ENCODE peak calls at places on chromosome 5, in five cellular contexts. D, T, N, I and A are unnamed samples.

GRCh38 chr5:24788829-24789509 is 144.2 kb upstream of the CDH10 start:
- DNase-seq in D (no peak), T (no peak), N (no peak), I (peak), A (peak)

GRCh38 chr5:148374693-148375360 is 8.9 kb upstream of the FBXO38 start:
- DNase-seq in D (no peak), T (peak), N (peak), I (peak), A (peak)

GRCh38 chr5:74357827-74358226 is 282.7 kb downstream of the ENC1 start:
- DNase-seq in D (no peak), T (peak), N (no peak), I (no peak), A (no peak)

GRCh38 chr5:157600252-157600651 is 24.7 kb upstream of the ADAM19 start:
- DNase-seq in D (no peak), T (no peak), N (no peak), I (no peak), A (no peak)

GRCh38 chr5:9302228-9302627 is 243.6 kb downstream of the SEMA5A start:
- DNase-seq in D (no peak), T (peak), N (no peak), I (no peak), A (peak)

GRCh38 chr5:158640581-158640980 is 459.1 kb downstream of the EBF1 start:
- DNase-seq in D (peak), T (peak), N (no peak), I (no peak), A (peak)

GRCh38 chr5:94397508-94397907 is 220.9 kb downstream of the KIAA0825 start:
- DNase-seq in D (no peak), T (no peak), N (no peak), I (no peak), A (peak)

GRCh38 chr5:66757219-66757833 is 161.1 kb downstream of the MAST4 start:
- DNase-seq in D (peak), T (peak), N (peak), I (peak), A (peak)

GRCh38 chr5:90381213-90381929 is 28.2 kb downstream of the CETN3 start:
- DNase-seq in D (no peak), T (no peak), N (no peak), I (no peak), A (no peak)

GRCh38 chr5:55672477-55672911 is 39.6 kb downstream of the SLC38A9 start:
- DNase-seq in D (no peak), T (no peak), N (no peak), I (no peak), A (no peak)

GRCh38 chr5:142065273-142065672 is 43.3 kb upstream of the NDFIP1 start:
- DNase-seq in D (no peak), T (peak), N (no peak), I (no peak), A (peak)

GRCh38 chr5:72183231-72183630 is 76.0 kb downstream of the MAP1B start:
- DNase-seq in D (no peak), T (no peak), N (no peak), I (no peak), A (no peak)

GRCh38 chr5:72177538-72177937 is 70.3 kb downstream of the MAP1B start:
- DNase-seq in D (no peak), T (no peak), N (no peak), I (no peak), A (no peak)

GRCh38 chr5:72178910-72179815 is 71.9 kb downstream of the MAP1B start:
- DNase-seq in D (peak), T (peak), N (no peak), I (no peak), A (peak)

GRCh38 chr5:72179816-72180440 is 72.7 kb downstream of the MAP1B start:
- DNase-seq in D (no peak), T (no peak), N (no peak), I (no peak), A (no peak)

GRCh38 chr5:72180925-72181324 is 73.7 kb downstream of the MAP1B start:
- DNase-seq in D (no peak), T (no peak), N (no peak), I (no peak), A (no peak)
- H3K4me3 ChIP-seq in D (no peak), T (no peak), N (no peak), I (no peak), A (no peak)

GRCh38 chr5:122680623-122681350 is 94.1 kb upstream of the SNX2 start:
- DNase-seq in D (no peak), T (no peak), N (no peak), I (no peak), A (no peak)
- TF ChIP-seq CTCF in D (no peak), T (no peak), N (no peak), I (no peak), A (no peak)

DNA sequence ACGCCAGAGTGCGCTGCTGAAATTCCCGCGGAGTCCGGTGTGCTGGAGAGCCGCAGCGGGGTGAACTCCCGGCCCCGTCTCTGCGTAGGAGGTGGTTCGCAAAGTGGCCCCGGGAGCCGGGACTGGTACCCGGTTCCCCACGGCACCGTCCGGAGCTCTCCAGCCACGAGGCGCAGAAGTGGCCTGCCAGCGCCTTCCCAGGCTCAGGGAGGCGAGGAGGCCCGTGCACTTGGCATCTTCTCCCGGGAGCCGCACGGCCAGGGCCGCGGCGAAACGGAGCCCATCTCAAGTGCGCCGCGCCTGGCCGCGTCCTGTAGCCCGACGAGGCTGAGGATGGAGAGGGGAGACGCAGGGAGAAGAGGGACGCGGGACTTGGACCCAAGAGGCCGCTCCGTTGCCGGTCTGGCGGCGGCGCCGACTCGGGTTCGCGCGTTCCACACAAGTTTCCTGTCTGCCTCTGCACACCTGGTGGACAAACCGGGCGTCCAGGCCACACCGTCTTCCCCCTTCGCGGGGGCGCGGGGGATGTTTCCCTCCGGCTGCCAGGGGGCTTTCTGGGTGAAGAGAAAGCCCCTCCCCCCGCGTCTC is 1.0 kb upstream of the IRX1 start:
- DNase-seq in D (no peak), T (peak), N (no peak), I (no peak), A (no peak)
- H3K4me3 ChIP-seq in D (no peak), T (peak), N (no peak), I (peak), A (no peak)

DNA sequence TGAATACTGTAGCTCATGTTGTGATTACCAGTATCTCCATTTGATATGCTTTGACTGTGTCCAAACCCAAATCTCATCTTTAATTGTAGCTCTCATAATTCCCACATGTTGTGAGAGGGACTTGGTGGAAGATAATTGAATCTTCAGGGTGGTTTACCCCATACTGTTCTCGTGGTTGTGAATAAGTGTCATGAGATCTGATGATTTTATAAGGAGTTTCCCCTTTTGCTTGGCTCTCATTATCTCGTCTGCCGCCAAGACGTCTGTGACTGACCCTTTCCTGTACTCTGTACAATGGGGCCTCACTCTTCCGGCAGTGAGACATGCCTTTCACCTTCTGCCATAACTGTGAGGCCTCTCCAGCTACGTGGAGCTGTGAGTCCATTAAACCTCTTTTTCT is 59.3 kb downstream of the TRIO start:
- DNase-seq in D (no peak), T (no peak), N (no peak), I (no peak), A (peak)
- TF ChIP-seq CTCF in D (no peak), T (no peak), N (no peak), I (no peak), A (no peak)

DNA sequence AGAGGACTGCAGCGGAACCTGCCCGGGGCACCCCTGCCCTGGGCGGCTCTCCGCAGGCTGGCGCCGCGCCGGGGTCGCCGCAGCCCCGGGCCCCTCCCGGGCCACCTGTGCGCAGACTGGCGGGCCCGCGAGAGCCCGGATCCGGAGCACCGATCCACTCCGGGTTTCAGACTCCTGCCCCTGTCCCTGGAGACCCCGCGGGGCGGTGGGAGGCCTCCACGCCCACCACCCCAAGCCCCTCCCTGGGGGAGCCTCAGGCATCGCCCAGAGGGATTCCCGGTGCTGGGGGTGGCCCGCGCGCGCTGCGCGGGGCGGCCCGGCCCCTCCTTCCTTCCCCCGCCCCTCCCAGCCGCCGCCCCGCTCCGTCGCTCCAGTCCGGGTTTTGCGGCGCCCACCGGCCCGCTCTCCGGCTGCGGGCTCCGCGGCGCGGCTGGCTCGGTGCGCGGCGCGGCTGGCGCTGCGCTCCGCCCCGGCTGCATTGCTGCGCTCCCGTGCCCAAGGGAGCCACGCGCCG is at the start of gene UNC5A:
- DNase-seq in D (no peak), T (peak), N (no peak), I (no peak), A (peak)
- H3K4me3 ChIP-seq in D (no peak), T (no peak), N (no peak), I (peak), A (peak)

DNA sequence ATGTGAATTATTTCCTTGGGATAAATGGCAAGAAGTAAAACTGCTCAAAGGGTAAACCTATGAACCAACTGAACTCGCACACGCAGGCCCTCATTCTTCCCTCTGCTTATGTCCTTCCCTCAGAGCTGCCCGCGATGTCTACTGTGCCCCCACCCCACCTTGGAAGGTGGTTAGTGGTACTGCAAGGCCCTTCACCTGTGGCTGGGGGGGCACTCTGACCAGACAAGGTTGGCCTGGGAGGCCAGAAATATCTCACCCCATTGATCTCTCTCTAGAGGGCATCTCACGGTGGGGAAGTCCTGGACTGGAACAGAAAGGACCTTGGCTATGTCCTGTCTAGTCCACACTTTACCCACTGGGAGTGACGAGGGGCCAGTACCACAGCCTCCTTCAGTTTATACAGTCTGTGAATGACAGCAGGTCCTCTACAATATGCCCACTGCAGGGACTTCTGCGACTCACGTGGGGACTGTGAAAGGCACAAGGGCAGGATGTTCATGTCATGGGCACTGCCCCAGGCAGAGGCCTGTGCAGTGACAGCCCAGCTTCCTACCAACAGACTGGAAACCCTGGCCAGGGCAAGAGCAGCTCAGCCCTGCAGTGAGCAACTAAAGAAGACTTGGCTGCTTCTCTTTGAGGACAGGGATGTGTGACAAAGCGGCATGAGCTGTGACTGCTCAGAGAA is 56.8 kb upstream of the SYNPO start:
- DNase-seq in D (peak), T (no peak), N (no peak), I (no peak), A (no peak)
- TF ChIP-seq CTCF in D (no peak), T (no peak), N (no peak), I (no peak), A (no peak)